ENCODE peak calls at places on chromosomes 13 and 19, in nine cellular contexts. A is fibroblast of lung, V is tibial artery, H is WERI-Rb-1, M is IMR-90, P is endodermal cell, R is left ventricle myocardium inferior, T is substantia nigra, F is psoas muscle. C is an unnamed sample.

GRCh38 chr19:51440846-51441409 is 17.3 kb downstream of the SIGLEC8 start:
- DNase-seq in A (no peak), V (no peak), H (no peak), M (no peak), P (no peak), R (no peak), T (no peak), F (no peak), C (no peak)

GRCh38 chr13:50126378-50127016 is 111.3 kb downstream of the KCNRG start:
- DNase-seq in A (peak; percentile 35), V (no peak), H (no peak), M (peak; percentile 58), P (no peak), R (no peak), T (no peak), F (no peak), C (no peak)

GRCh38 chr19:9132422-9132821 is 5.7 kb upstream of the OR7G3 start:
- DNase-seq in A (no peak), V (no peak), H (no peak), M (no peak), P (no peak), R (no peak), T (no peak), F (no peak), C (no peak)

GRCh38 chr19:14059652-14060155 is 2.2 kb downstream of the PALM3 start:
- DNase-seq in A (no peak), V (no peak), H (no peak), M (no peak), P (no peak), R (no peak), T (no peak), F (no peak), C (no peak)

GRCh38 chr13:35723061-35723461 is 246.6 kb upstream of the MAB21L1 start:
- DNase-seq in A (no peak), V (no peak), H (no peak), M (peak; percentile 33), P (peak; percentile 5), R (no peak), T (no peak), F (peak; percentile 41), C (no peak)

GRCh38 chr13:51277943-51278342 is 55.7 kb downstream of the FAM124A start:
- DNase-seq in A (no peak), V (no peak), H (no peak), M (no peak), P (peak; percentile 37), R (no peak), T (no peak), F (no peak), C (no peak)

GRCh38 chr13:62061751-62062150 is 646.1 kb upstream of the PCDH20 start:
- DNase-seq in A (no peak), V (no peak), H (no peak), M (no peak), P (no peak), R (no peak), T (no peak), F (no peak), C (no peak)

GRCh38 chr13:21753117-21753729 is 82.3 kb downstream of the FGF9 start:
- DNase-seq in A (no peak), V (no peak), H (no peak), M (no peak), P (no peak), R (no peak), T (no peak), F (no peak), C (no peak)

GRCh38 chr13:90518398-90518797 is 829.1 kb upstream of the MIR17HG start:
- DNase-seq in A (no peak), V (no peak), H (no peak), M (no peak), P (no peak), R (no peak), T (no peak), F (no peak), C (no peak)

GRCh38 chr19:47573076-47574026 is at the start of gene ZNF541:
- DNase-seq in A (peak; percentile 42), V (peak; percentile 82), H (no peak), M (peak; percentile 12), P (no peak), R (peak; percentile 64), T (peak; percentile 8), F (peak; percentile 72), C (peak; percentile 86)

GRCh38 chr13:78192721-78193120 is 274.1 kb upstream of the EDNRB start:
- DNase-seq in A (peak; percentile 84), V (no peak), H (no peak), M (peak; percentile 79), P (no peak), R (no peak), T (no peak), F (no peak), C (no peak)

DNA sequence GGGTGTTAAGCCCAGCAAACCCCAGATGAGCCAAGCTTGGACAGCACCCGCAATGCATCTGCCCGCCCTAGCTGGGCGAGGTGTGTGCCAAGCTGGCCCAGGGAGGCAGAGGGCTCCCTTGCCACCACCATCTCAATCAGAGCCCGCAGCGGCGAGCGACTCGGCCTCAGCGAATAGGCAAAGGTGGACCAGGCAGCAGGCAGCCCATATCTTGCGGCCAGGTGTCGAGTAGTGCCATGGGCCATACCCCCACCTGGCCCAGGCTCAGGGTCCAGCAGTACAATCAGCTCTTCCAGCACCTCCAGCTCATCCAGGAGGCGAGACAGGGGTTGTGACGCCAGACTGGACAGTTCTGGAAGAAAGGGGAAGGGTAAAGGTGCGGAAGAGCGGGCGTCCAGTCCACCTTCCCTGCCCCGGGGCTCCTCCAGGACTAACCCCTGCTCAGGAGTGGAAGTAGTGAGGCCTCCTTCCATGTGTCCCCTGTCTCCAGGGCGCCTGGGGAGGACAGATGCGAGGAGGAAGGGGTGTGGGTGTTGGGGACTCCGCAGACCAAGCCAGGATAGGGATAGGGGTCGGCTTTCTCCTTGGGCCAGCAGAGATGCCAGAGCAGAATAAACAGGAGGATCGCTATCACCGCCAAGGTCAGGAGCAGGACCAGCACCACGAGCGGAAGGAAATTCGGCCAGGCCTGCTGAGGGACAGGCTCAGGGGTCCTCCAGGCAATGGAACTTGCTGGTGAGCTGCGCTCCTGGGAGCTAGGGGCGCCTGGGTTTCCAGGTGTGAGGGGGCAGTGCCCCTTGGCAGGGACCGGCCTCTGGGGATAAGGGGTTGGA is 2.8 kb downstream of the IGFLR1 start:
- DNase-seq in A (no peak), V (no peak), H (no peak), M (no peak), P (peak; percentile 62), R (no peak), T (no peak), F (no peak), C (no peak)
- H3K27ac ChIP-seq in A (peak overlapping the region; percentile 79), V (peak overlapping the region; percentile 79), H (peak overlapping the region; percentile 79), M (no peak overlapping the region), P (no peak overlapping the region), R (peak overlapping the region; percentile 89), T (peak overlapping the region; percentile 87), F (peak overlapping the region; percentile 69), C (peak overlapping the region; percentile 27)

GRCh38 chr13:110387451-110388140 is 80.5 kb downstream of the COL4A2 start:
- DNase-seq in A (no peak), V (peak; percentile 89), H (no peak), M (peak; percentile 84), P (peak; percentile 74), R (peak; percentile 62), T (no peak), F (peak; percentile 42), C (no peak)

GRCh38 chr13:110388141-110388943 is 81.3 kb downstream of the COL4A2 start:
- DNase-seq in A (peak; percentile 87), V (peak; percentile 91), H (no peak), M (peak; percentile 83), P (peak; percentile 62), R (no peak), T (no peak), F (peak; percentile 43), C (no peak)

GRCh38 chr13:110392510-110393233 is 85.6 kb downstream of the COL4A2 start:
- DNase-seq in A (peak; percentile 91), V (no peak), H (no peak), M (peak; percentile 78), P (no peak), R (no peak), T (no peak), F (no peak), C (no peak)

GRCh38 chr13:110391273-110391672 is 84.2 kb downstream of the COL4A2 start:
- DNase-seq in A (peak; percentile 81), V (no peak), H (no peak), M (peak; percentile 76), P (no peak), R (no peak), T (no peak), F (no peak), C (no peak)

DNA sequence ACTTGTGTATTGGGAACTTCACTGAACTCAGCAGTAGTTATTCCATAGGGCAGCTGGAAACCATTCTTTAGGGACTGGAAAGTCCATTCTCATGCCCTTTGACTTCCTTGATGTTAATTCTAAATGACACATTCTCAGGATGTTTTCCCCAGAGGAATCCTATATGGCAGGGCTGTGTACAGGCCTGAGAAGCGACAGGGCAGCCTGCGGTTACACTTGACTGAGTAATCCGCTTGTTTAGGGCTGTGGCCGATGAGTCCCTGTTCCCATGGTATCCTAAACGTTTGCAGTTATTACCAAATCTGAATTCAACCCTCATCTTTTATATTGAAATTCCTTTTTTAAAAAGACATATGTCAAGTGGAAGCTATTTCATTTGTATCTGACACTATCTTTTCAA is 83.5 kb downstream of the COL4A2 start:
- DNase-seq in A (peak; percentile 96), V (no peak), H (no peak), M (peak; percentile 97), P (no peak), R (no peak), T (no peak), F (no peak), C (no peak)
- H3K27ac ChIP-seq in A (peak overlapping the region; percentile 93), V (peak overlapping the region; percentile 86), H (no peak overlapping the region), M (peak overlapping the region; percentile 96), P (no peak overlapping the region), R (peak overlapping the region; percentile 62), T (no peak overlapping the region), F (peak overlapping the region; percentile 33), C (no peak overlapping the region)

GRCh38 chr19:57559008-57559403 is 657 bp downstream of the ZNF550 start:
- DNase-seq in A (peak; percentile 18), V (no peak), H (peak; percentile 15), M (no peak), P (peak; percentile 64), R (peak; percentile 18), T (no peak), F (no peak), C (no peak)
- H3K27ac ChIP-seq in A (peak overlapping the region; percentile 70), V (peak overlapping the region; percentile 65), H (no peak overlapping the region), M (peak overlapping the region; percentile 75), P (no peak overlapping the region), R (peak overlapping the region; percentile 88), T (peak overlapping the region; percentile 56), F (peak overlapping the region; percentile 68), C (no peak overlapping the region)

DNA sequence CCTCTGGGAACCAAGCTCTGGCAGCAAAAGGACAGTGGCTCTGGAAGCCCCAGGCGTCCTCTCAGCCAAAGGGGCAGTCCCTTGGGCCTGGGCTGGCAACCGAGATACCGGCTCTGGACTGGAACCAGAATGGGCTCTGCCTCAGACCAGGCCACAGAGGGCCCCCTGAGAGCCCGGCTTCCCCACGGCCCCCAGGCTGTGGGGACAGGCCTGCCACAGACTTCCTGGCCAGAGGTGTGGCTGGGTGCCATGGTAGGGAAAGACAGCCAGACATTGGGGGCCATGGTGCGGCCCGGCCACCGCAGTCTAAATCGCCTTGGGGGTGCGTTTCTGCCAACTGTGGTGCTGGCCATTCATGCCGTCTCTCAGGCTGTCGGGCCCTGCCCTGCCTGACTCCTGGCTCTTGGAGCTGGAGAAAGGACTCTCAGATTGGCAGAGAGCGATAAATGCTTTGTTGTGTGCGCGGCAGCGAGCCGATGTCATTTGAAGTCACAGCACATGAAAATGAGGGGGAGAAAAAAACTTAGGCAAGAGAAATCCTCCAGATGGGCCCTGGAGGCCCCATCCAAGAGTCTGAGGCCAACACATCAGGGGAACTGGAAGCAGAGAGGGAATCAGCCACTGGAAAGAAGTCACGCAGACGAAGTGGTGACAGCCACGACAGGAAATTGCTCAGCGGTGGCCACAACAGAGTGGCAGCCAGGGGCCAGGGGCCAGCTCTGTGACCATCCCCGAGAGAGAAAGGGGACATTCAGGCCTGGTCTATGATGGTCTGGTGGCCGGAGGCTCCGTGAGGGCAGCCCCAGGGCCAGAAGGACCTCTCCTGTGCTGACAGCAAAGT is 26.5 kb downstream of the SH3GL1 start:
- DNase-seq in A (peak; percentile 26), V (peak; percentile 91), H (no peak), M (peak; percentile 36), P (no peak), R (peak; percentile 55), T (peak; percentile 67), F (peak; percentile 70), C (no peak)
- H3K27ac ChIP-seq in A (peak overlapping the region; percentile 77), V (peak overlapping the region; percentile 84), H (no peak overlapping the region), M (peak overlapping the region; percentile 90), P (peak overlapping the region; percentile 83), R (peak overlapping the region; percentile 94), T (peak overlapping the region; percentile 95), F (peak overlapping the region; percentile 85), C (peak overlapping the region; percentile 14)

C was measured in CD4-positive, alpha-beta T cell.